ENCODE peak calls at places on chromosomes 3 and 15, in ten cellular contexts. One of them, this sample, is unnamed.

GRCh38 chr3:14424711-14425573 is 22.5 kb downstream of the SLC6A6 start:
- DNase-seq in sigmoid colon: no peak
- DNase-seq in breast epithelium: no peak
- DNase-seq in GM23338: peak
- DNase-seq in HepG2: no peak
- DNase-seq in prostate gland: no peak
- DNase-seq in transverse colon: peak
- DNase-seq in endothelial cell of umbilical vein: no peak
- DNase-seq in H1: no peak
- DNase-seq in stomach: no peak
- DNase-seq in this sample: peak

GRCh38 chr15:47663106-47663505 is 54.2 kb upstream of the SEMA6D start:
- DNase-seq in sigmoid colon: no peak
- DNase-seq in breast epithelium: no peak
- DNase-seq in GM23338: no peak
- DNase-seq in HepG2: no peak
- DNase-seq in prostate gland: no peak
- DNase-seq in transverse colon: no peak
- DNase-seq in endothelial cell of umbilical vein: peak
- DNase-seq in H1: no peak
- DNase-seq in stomach: no peak
- DNase-seq in this sample: no peak

GRCh38 chr3:148089171-148089570 is 608.5 kb upstream of the AGTR1 start:
- DNase-seq in sigmoid colon: no peak
- DNase-seq in breast epithelium: no peak
- DNase-seq in GM23338: no peak
- DNase-seq in HepG2: no peak
- DNase-seq in prostate gland: no peak
- DNase-seq in transverse colon: no peak
- DNase-seq in endothelial cell of umbilical vein: no peak
- DNase-seq in H1: no peak
- DNase-seq in stomach: no peak
- DNase-seq in this sample: no peak

GRCh38 chr3:18987862-18988447 is 160.4 kb upstream of the KCNH8 start:
- DNase-seq in sigmoid colon: no peak
- DNase-seq in breast epithelium: no peak
- DNase-seq in GM23338: no peak
- DNase-seq in HepG2: no peak
- DNase-seq in prostate gland: no peak
- DNase-seq in transverse colon: no peak
- DNase-seq in endothelial cell of umbilical vein: no peak
- DNase-seq in H1: no peak
- DNase-seq in stomach: peak
- DNase-seq in this sample: no peak

GRCh38 chr3:112327371-112327951 is 5.5 kb upstream of the CD200 start:
- DNase-seq in sigmoid colon: no peak
- DNase-seq in breast epithelium: no peak
- DNase-seq in GM23338: peak
- DNase-seq in HepG2: peak
- DNase-seq in prostate gland: peak
- DNase-seq in transverse colon: no peak
- DNase-seq in endothelial cell of umbilical vein: peak
- DNase-seq in H1: no peak
- DNase-seq in stomach: no peak
- DNase-seq in this sample: peak

GRCh38 chr3:193894121-193894863 is 241.7 kb upstream of the HES1 start:
- DNase-seq in sigmoid colon: no peak
- DNase-seq in breast epithelium: no peak
- DNase-seq in GM23338: peak
- DNase-seq in HepG2: no peak
- DNase-seq in prostate gland: no peak
- DNase-seq in transverse colon: no peak
- DNase-seq in endothelial cell of umbilical vein: no peak
- DNase-seq in H1: no peak
- DNase-seq in stomach: no peak
- DNase-seq in this sample: peak

GRCh38 chr3:117217355-117217754 is 507.8 kb downstream of the TUSC7 start:
- DNase-seq in sigmoid colon: no peak
- DNase-seq in breast epithelium: no peak
- DNase-seq in GM23338: no peak
- DNase-seq in HepG2: no peak
- DNase-seq in prostate gland: no peak
- DNase-seq in transverse colon: no peak
- DNase-seq in endothelial cell of umbilical vein: no peak
- DNase-seq in H1: no peak
- DNase-seq in stomach: no peak
- DNase-seq in this sample: no peak

GRCh38 chr3:50600841-50601591 is 10.6 kb downstream of the CISH start:
- DNase-seq in sigmoid colon: peak
- DNase-seq in breast epithelium: peak
- DNase-seq in GM23338: peak
- DNase-seq in HepG2: peak
- DNase-seq in prostate gland: peak
- DNase-seq in transverse colon: peak
- DNase-seq in endothelial cell of umbilical vein: peak
- DNase-seq in H1: no peak
- DNase-seq in stomach: peak
- DNase-seq in this sample: peak

DNA sequence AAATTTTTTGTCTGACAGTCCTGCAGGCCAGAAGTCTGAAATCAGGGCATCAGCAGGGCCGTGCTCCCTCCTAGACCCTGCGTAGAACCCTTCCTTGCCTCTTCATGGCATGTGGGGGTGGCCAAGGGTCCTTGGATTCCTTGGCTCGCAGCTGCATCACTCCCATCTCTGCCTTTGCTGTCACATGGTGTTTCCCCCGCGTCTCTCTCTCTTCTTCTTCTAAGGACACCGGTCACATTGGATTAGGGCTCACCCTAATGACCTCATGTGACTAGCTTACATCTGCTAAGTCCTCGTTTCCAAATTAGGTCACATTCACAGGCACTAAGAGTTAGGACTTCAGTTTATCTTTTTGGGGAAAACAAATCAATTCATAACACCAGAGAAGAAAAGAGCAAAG is 12.0 kb downstream of the SLCO3A1 start:
- DNase-seq in sigmoid colon: no peak
- DNase-seq in breast epithelium: no peak
- DNase-seq in GM23338: no peak
- DNase-seq in HepG2: no peak
- DNase-seq in prostate gland: no peak
- DNase-seq in transverse colon: no peak
- DNase-seq in endothelial cell of umbilical vein: no peak
- DNase-seq in H1: no peak
- DNase-seq in stomach: no peak
- DNase-seq in this sample: no peak
- TF ChIP-seq POLR2AphosphoS5 in sigmoid colon: no peak
- TF ChIP-seq POLR2AphosphoS5 in breast epithelium: no peak
- TF ChIP-seq POLR2AphosphoS5 in GM23338: no peak
- TF ChIP-seq POLR2AphosphoS5 in HepG2: no peak
- TF ChIP-seq POLR2AphosphoS5 in prostate gland: no peak
- TF ChIP-seq POLR2AphosphoS5 in transverse colon: no peak
- TF ChIP-seq POLR2AphosphoS5 in endothelial cell of umbilical vein: no peak
- TF ChIP-seq POLR2AphosphoS5 in H1: no peak
- TF ChIP-seq POLR2AphosphoS5 in stomach: no peak
- TF ChIP-seq POLR2AphosphoS5 in this sample: no peak

GRCh38 chr15:74243431-74243830 is 7.3 kb downstream of the CCDC33 start:
- DNase-seq in sigmoid colon: no peak
- DNase-seq in breast epithelium: no peak
- DNase-seq in GM23338: no peak
- DNase-seq in HepG2: no peak
- DNase-seq in prostate gland: no peak
- DNase-seq in transverse colon: no peak
- DNase-seq in endothelial cell of umbilical vein: no peak
- DNase-seq in H1: no peak
- DNase-seq in stomach: no peak
- DNase-seq in this sample: no peak

GRCh38 chr15:74240002-74240568 is 4.0 kb downstream of the CCDC33 start:
- DNase-seq in sigmoid colon: peak
- DNase-seq in breast epithelium: peak
- DNase-seq in GM23338: peak
- DNase-seq in HepG2: peak
- DNase-seq in prostate gland: peak
- DNase-seq in transverse colon: peak
- DNase-seq in endothelial cell of umbilical vein: peak
- DNase-seq in H1: no peak
- DNase-seq in stomach: peak
- DNase-seq in this sample: no peak

GRCh38 chr15:74240897-74241614 is 4.9 kb downstream of the CCDC33 start:
- DNase-seq in sigmoid colon: no peak
- DNase-seq in breast epithelium: no peak
- DNase-seq in GM23338: no peak
- DNase-seq in HepG2: no peak
- DNase-seq in prostate gland: no peak
- DNase-seq in transverse colon: no peak
- DNase-seq in endothelial cell of umbilical vein: no peak
- DNase-seq in H1: no peak
- DNase-seq in stomach: no peak
- DNase-seq in this sample: no peak

GRCh38 chr15:74244818-74245341 is 8.8 kb downstream of the CCDC33 start:
- DNase-seq in sigmoid colon: no peak
- DNase-seq in breast epithelium: no peak
- DNase-seq in GM23338: no peak
- DNase-seq in HepG2: no peak
- DNase-seq in prostate gland: no peak
- DNase-seq in transverse colon: no peak
- DNase-seq in endothelial cell of umbilical vein: no peak
- DNase-seq in H1: no peak
- DNase-seq in stomach: no peak
- DNase-seq in this sample: no peak

GRCh38 chr15:74242296-74242929 is 6.3 kb downstream of the CCDC33 start:
- DNase-seq in sigmoid colon: no peak
- DNase-seq in breast epithelium: no peak
- DNase-seq in GM23338: no peak
- DNase-seq in HepG2: peak
- DNase-seq in prostate gland: no peak
- DNase-seq in transverse colon: no peak
- DNase-seq in endothelial cell of umbilical vein: peak
- DNase-seq in H1: no peak
- DNase-seq in stomach: no peak
- DNase-seq in this sample: no peak
- H3K4me3 ChIP-seq in sigmoid colon: no peak
- H3K4me3 ChIP-seq in breast epithelium: no peak
- H3K4me3 ChIP-seq in GM23338: no peak
- H3K4me3 ChIP-seq in HepG2: no peak
- H3K4me3 ChIP-seq in prostate gland: no peak
- H3K4me3 ChIP-seq in transverse colon: no peak
- H3K4me3 ChIP-seq in endothelial cell of umbilical vein: no peak
- H3K4me3 ChIP-seq in H1: no peak
- H3K4me3 ChIP-seq in stomach: no peak
- H3K4me3 ChIP-seq in this sample: no peak

DNA sequence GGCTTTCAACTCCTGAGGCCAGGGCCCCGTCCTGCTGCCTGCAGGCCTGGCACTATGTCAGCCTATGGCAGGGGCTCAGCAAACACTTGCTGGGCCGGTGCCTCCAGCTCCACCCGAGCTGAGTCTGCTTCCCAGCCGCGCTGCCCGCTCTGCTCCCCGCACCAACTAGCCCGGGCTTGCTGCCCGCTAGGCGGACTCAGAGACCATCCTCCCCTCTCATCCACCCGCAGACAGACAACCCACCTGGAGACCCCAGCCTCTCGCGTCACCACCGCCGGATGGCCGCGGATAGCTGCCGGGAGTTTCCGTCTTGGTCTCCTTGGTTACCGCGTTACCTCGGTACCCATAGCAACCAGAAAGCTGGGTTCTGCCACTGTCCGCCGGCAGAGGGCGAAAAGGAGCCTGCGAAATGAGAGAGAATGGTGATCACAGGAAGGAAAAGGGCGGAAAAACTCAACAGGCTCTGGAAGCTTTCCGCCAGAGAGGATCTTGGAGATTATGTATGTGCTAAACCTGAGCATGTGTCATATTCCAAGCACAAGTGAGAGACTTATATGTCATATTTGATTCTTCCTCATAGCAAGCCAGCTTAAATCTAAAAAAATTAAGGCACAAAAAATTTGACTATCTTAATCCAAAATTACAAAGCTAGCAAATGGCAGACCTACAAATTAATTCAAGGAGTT is at the start of gene ZBBX:
- DNase-seq in sigmoid colon: peak
- DNase-seq in breast epithelium: peak
- DNase-seq in GM23338: peak
- DNase-seq in HepG2: peak
- DNase-seq in prostate gland: peak
- DNase-seq in transverse colon: peak
- DNase-seq in endothelial cell of umbilical vein: peak
- DNase-seq in H1: peak
- DNase-seq in stomach: peak
- DNase-seq in this sample: peak
- TF ChIP-seq POLR2AphosphoS5 in sigmoid colon: no peak
- TF ChIP-seq POLR2AphosphoS5 in breast epithelium: no peak
- TF ChIP-seq POLR2AphosphoS5 in GM23338: peak
- TF ChIP-seq POLR2AphosphoS5 in HepG2: no peak
- TF ChIP-seq POLR2AphosphoS5 in prostate gland: peak
- TF ChIP-seq POLR2AphosphoS5 in transverse colon: no peak
- TF ChIP-seq POLR2AphosphoS5 in endothelial cell of umbilical vein: no peak
- TF ChIP-seq POLR2AphosphoS5 in H1: no peak
- TF ChIP-seq POLR2AphosphoS5 in stomach: no peak
- TF ChIP-seq POLR2AphosphoS5 in this sample: no peak

GRCh38 chr15:95259513-95259912 is 1028.2 kb downstream of the MCTP2 start:
- DNase-seq in sigmoid colon: peak
- DNase-seq in breast epithelium: no peak
- DNase-seq in GM23338: peak
- DNase-seq in HepG2: peak
- DNase-seq in prostate gland: peak
- DNase-seq in transverse colon: peak
- DNase-seq in endothelial cell of umbilical vein: peak
- DNase-seq in H1: peak
- DNase-seq in stomach: peak
- DNase-seq in this sample: peak

GRCh38 chr15:95252404-95252803 is 1021.0 kb downstream of the MCTP2 start:
- DNase-seq in sigmoid colon: no peak
- DNase-seq in breast epithelium: no peak
- DNase-seq in GM23338: no peak
- DNase-seq in HepG2: no peak
- DNase-seq in prostate gland: no peak
- DNase-seq in transverse colon: no peak
- DNase-seq in endothelial cell of umbilical vein: peak
- DNase-seq in H1: no peak
- DNase-seq in stomach: no peak
- DNase-seq in this sample: no peak

GRCh38 chr15:95249524-95249923 is 1018.2 kb downstream of the MCTP2 start:
- DNase-seq in sigmoid colon: no peak
- DNase-seq in breast epithelium: no peak
- DNase-seq in GM23338: no peak
- DNase-seq in HepG2: no peak
- DNase-seq in prostate gland: no peak
- DNase-seq in transverse colon: no peak
- DNase-seq in endothelial cell of umbilical vein: no peak
- DNase-seq in H1: no peak
- DNase-seq in stomach: no peak
- DNase-seq in this sample: no peak

GRCh38 chr15:95259965-95260364 is 1028.6 kb downstream of the MCTP2 start:
- DNase-seq in sigmoid colon: no peak
- DNase-seq in breast epithelium: no peak
- DNase-seq in GM23338: peak
- DNase-seq in HepG2: no peak
- DNase-seq in prostate gland: no peak
- DNase-seq in transverse colon: no peak
- DNase-seq in endothelial cell of umbilical vein: peak
- DNase-seq in H1: no peak
- DNase-seq in stomach: peak
- DNase-seq in this sample: no peak

DNA sequence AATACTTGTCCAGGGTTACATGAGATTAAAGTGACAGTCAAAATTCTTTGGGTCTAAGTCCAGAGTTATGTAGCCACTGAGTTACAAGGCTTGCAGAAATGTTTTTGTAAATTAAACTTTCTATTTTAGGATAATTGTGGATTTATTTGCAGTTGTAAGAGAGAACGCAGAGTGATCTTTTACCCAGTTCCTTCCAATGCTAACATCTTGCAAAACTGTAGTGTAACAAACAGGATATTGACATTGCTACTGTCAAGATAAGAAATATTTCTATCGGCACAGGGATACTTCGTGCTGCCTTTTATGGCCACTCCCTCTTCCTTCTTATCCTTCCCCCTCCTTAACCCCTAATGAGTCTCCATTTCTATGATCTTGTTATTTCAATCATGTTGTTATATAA is 1022.9 kb downstream of the MCTP2 start:
- DNase-seq in sigmoid colon: no peak
- DNase-seq in breast epithelium: no peak
- DNase-seq in GM23338: no peak
- DNase-seq in HepG2: no peak
- DNase-seq in prostate gland: no peak
- DNase-seq in transverse colon: no peak
- DNase-seq in endothelial cell of umbilical vein: peak
- DNase-seq in H1: no peak
- DNase-seq in stomach: no peak
- DNase-seq in this sample: no peak
- H3K4me3 ChIP-seq in sigmoid colon: no peak
- H3K4me3 ChIP-seq in breast epithelium: no peak
- H3K4me3 ChIP-seq in GM23338: no peak
- H3K4me3 ChIP-seq in HepG2: no peak
- H3K4me3 ChIP-seq in prostate gland: no peak
- H3K4me3 ChIP-seq in transverse colon: no peak
- H3K4me3 ChIP-seq in endothelial cell of umbilical vein: no peak
- H3K4me3 ChIP-seq in H1: no peak
- H3K4me3 ChIP-seq in stomach: no peak
- H3K4me3 ChIP-seq in this sample: no peak